ENCODE peak calls at places on chromosomes 5 and 9, in five cellular contexts. One of them, this sample, is unnamed. For H3K36me3, the result is how much of the 10 kb centered on the place peaks cover.

GRCh38 chr5:137837741-137838389 is 29.8 kb upstream of the MYOT start:
- DNase-seq in GM23338: no peak
- DNase-seq in left ventricle myocardium inferior: no peak
- DNase-seq in cardiac muscle cell: peak
- DNase-seq in tibial artery: no peak
- DNase-seq in this sample: no peak

GRCh38 chr5:132103380-132103951 is 29.9 kb downstream of the CSF2 start:
- DNase-seq in GM23338: no peak
- DNase-seq in left ventricle myocardium inferior: peak
- DNase-seq in cardiac muscle cell: peak
- DNase-seq in tibial artery: peak
- DNase-seq in this sample: peak

GRCh38 chr9:93298498-93299417 is 114.8 kb downstream of the WNK2 start:
- DNase-seq in GM23338: no peak
- DNase-seq in left ventricle myocardium inferior: no peak
- DNase-seq in cardiac muscle cell: no peak
- DNase-seq in tibial artery: peak
- DNase-seq in this sample: peak

GRCh38 chr5:27592231-27592630 is 553.8 kb upstream of the CDH9 start:
- DNase-seq in GM23338: peak
- DNase-seq in left ventricle myocardium inferior: no peak
- DNase-seq in cardiac muscle cell: peak
- DNase-seq in tibial artery: no peak
- DNase-seq in this sample: no peak

GRCh38 chr5:74640450-74641013 is at the start of gene ENC1:
- DNase-seq in GM23338: peak
- DNase-seq in left ventricle myocardium inferior: peak
- DNase-seq in cardiac muscle cell: peak
- DNase-seq in tibial artery: peak
- DNase-seq in this sample: peak

GRCh38 chr5:140575309-140575708 is 10.7 kb downstream of the SLC35A4 start:
- DNase-seq in GM23338: peak
- DNase-seq in left ventricle myocardium inferior: peak
- DNase-seq in cardiac muscle cell: peak
- DNase-seq in tibial artery: no peak
- DNase-seq in this sample: no peak

GRCh38 chr9:112487008-112487798 is 576 bp downstream of the KIAA1958 start:
- DNase-seq in GM23338: peak
- DNase-seq in left ventricle myocardium inferior: peak
- DNase-seq in cardiac muscle cell: peak
- DNase-seq in tibial artery: peak
- DNase-seq in this sample: peak

GRCh38 chr5:96388186-96388585 is 44.9 kb downstream of the PCSK1 start:
- DNase-seq in GM23338: no peak
- DNase-seq in left ventricle myocardium inferior: no peak
- DNase-seq in cardiac muscle cell: peak
- DNase-seq in tibial artery: no peak
- DNase-seq in this sample: no peak

GRCh38 chr9:96293481-96293880 is 8.5 kb downstream of the HSD17B3 start:
- DNase-seq in GM23338: peak
- DNase-seq in left ventricle myocardium inferior: no peak
- DNase-seq in cardiac muscle cell: peak
- DNase-seq in tibial artery: no peak
- DNase-seq in this sample: no peak

GRCh38 chr9:27247756-27248155 is 49.2 kb downstream of the EQTN start:
- DNase-seq in GM23338: peak
- DNase-seq in left ventricle myocardium inferior: no peak
- DNase-seq in cardiac muscle cell: peak
- DNase-seq in tibial artery: no peak
- DNase-seq in this sample: no peak

GRCh38 chr5:123093279-123094226 is 4.5 kb downstream of the PRDM6 start:
- DNase-seq in GM23338: peak
- DNase-seq in left ventricle myocardium inferior: no peak
- DNase-seq in cardiac muscle cell: no peak
- DNase-seq in tibial artery: no peak
- DNase-seq in this sample: no peak

GRCh38 chr9:16133032-16133431 is 580.2 kb downstream of the CCDC171 start:
- DNase-seq in GM23338: no peak
- DNase-seq in left ventricle myocardium inferior: no peak
- DNase-seq in cardiac muscle cell: no peak
- DNase-seq in tibial artery: no peak
- DNase-seq in this sample: no peak

GRCh38 chr5:175037820-175038219 is 313.4 kb downstream of the MSX2 start:
- DNase-seq in GM23338: no peak
- DNase-seq in left ventricle myocardium inferior: no peak
- DNase-seq in cardiac muscle cell: no peak
- DNase-seq in tibial artery: no peak
- DNase-seq in this sample: no peak

GRCh38 chr5:123091258-123091987 is 2.4 kb downstream of the PRDM6 start:
- DNase-seq in GM23338: no peak
- DNase-seq in left ventricle myocardium inferior: no peak
- DNase-seq in cardiac muscle cell: no peak
- DNase-seq in tibial artery: no peak
- DNase-seq in this sample: no peak

GRCh38 chr5:115494570-115495289 is 49.8 kb downstream of the FEM1C start:
- DNase-seq in GM23338: no peak
- DNase-seq in left ventricle myocardium inferior: no peak
- DNase-seq in cardiac muscle cell: peak
- DNase-seq in tibial artery: no peak
- DNase-seq in this sample: no peak

GRCh38 chr5:60546157-60546556 is 153.8 kb downstream of the DEPDC1B start:
- DNase-seq in GM23338: no peak
- DNase-seq in left ventricle myocardium inferior: peak
- DNase-seq in cardiac muscle cell: no peak
- DNase-seq in tibial artery: no peak
- DNase-seq in this sample: no peak

GRCh38 chr5:180366303-180366702 is 13.2 kb upstream of the GFPT2 start:
- DNase-seq in GM23338: no peak
- DNase-seq in left ventricle myocardium inferior: no peak
- DNase-seq in cardiac muscle cell: no peak
- DNase-seq in tibial artery: peak
- DNase-seq in this sample: no peak

GRCh38 chr9:1018121-1018520 is 32.0 kb upstream of the DMRT2 start:
- DNase-seq in GM23338: peak
- DNase-seq in left ventricle myocardium inferior: no peak
- DNase-seq in cardiac muscle cell: peak
- DNase-seq in tibial artery: no peak
- DNase-seq in this sample: no peak

GRCh38 chr5:137629646-137630045 is 106.2 kb downstream of the KLHL3 start:
- DNase-seq in GM23338: peak
- DNase-seq in left ventricle myocardium inferior: no peak
- DNase-seq in cardiac muscle cell: peak
- DNase-seq in tibial artery: no peak
- DNase-seq in this sample: no peak

GRCh38 chr9:84742261-84742660 is 72.7 kb downstream of the NTRK2 start:
- DNase-seq in GM23338: peak
- DNase-seq in left ventricle myocardium inferior: no peak
- DNase-seq in cardiac muscle cell: no peak
- DNase-seq in tibial artery: no peak
- DNase-seq in this sample: no peak

GRCh38 chr9:100427366-100428263 is 672 bp downstream of the MSANTD3 start:
- DNase-seq in GM23338: peak
- DNase-seq in left ventricle myocardium inferior: peak
- DNase-seq in cardiac muscle cell: peak
- DNase-seq in tibial artery: peak
- DNase-seq in this sample: peak

GRCh38 chr9:129270205-129270604 is 92.1 kb upstream of the IER5L start:
- DNase-seq in GM23338: no peak
- DNase-seq in left ventricle myocardium inferior: peak
- DNase-seq in cardiac muscle cell: no peak
- DNase-seq in tibial artery: no peak
- DNase-seq in this sample: peak

GRCh38 chr5:88380332-88380731 is 111.7 kb upstream of the TMEM161B start:
- DNase-seq in GM23338: no peak
- DNase-seq in left ventricle myocardium inferior: no peak
- DNase-seq in cardiac muscle cell: no peak
- DNase-seq in tibial artery: no peak
- DNase-seq in this sample: no peak

GRCh38 chr5:173016621-173017046 is 33.1 kb downstream of the ATP6V0E1 start:
- DNase-seq in GM23338: peak
- DNase-seq in left ventricle myocardium inferior: no peak
- DNase-seq in cardiac muscle cell: peak
- DNase-seq in tibial artery: no peak
- DNase-seq in this sample: no peak

GRCh38 chr5:73701566-73701965 is 75.6 kb downstream of the ARHGEF28 start:
- DNase-seq in GM23338: no peak
- DNase-seq in left ventricle myocardium inferior: no peak
- DNase-seq in cardiac muscle cell: no peak
- DNase-seq in tibial artery: no peak
- DNase-seq in this sample: no peak

GRCh38 chr5:62144395-62145022 is 161.5 kb upstream of the KIF2A start:
- DNase-seq in GM23338: no peak
- DNase-seq in left ventricle myocardium inferior: no peak
- DNase-seq in cardiac muscle cell: no peak
- DNase-seq in tibial artery: no peak
- DNase-seq in this sample: no peak

GRCh38 chr5:35430381-35431162 is 187.1 kb upstream of the SPEF2 start:
- DNase-seq in GM23338: peak
- DNase-seq in left ventricle myocardium inferior: no peak
- DNase-seq in cardiac muscle cell: no peak
- DNase-seq in tibial artery: no peak
- DNase-seq in this sample: no peak

GRCh38 chr5:35438288-35438687 is 179.4 kb upstream of the SPEF2 start:
- DNase-seq in GM23338: no peak
- DNase-seq in left ventricle myocardium inferior: no peak
- DNase-seq in cardiac muscle cell: no peak
- DNase-seq in tibial artery: no peak
- DNase-seq in this sample: no peak

GRCh38 chr5:35438786-35439185 is 178.9 kb upstream of the SPEF2 start:
- DNase-seq in GM23338: no peak
- DNase-seq in left ventricle myocardium inferior: no peak
- DNase-seq in cardiac muscle cell: no peak
- DNase-seq in tibial artery: no peak
- DNase-seq in this sample: no peak

GRCh38 chr5:35440409-35440808 is 177.3 kb upstream of the SPEF2 start:
- DNase-seq in GM23338: no peak
- DNase-seq in left ventricle myocardium inferior: no peak
- DNase-seq in cardiac muscle cell: no peak
- DNase-seq in tibial artery: no peak
- DNase-seq in this sample: no peak

DNA sequence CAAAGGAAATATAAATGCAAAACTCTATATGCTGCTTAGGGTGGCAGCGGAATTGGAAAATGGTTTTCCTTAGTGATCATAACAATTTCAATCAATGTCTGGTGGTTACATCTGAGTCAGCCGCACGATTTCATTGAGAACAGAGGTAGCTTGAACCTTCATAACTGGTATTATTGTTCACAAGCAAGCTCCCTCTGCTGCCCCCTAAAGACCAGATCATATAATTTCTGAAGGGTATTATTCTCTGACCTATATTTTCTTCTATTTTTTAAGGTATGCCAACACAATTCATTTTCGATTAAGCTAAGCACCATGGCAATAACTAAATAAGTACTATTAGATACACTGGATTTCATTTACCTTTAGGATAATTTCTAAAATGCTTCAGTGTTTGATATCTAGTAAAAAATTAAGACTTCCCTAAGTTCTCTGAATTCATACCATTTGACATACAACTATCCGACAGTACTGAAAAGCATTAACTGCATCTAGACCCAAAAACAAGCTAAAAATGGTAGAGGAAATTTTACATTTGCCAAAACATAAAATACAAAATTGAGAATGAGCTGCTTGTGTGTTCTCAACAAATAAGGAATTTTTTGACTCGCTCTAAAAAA is 181.1 kb upstream of the SPEF2 start:
- DNase-seq in GM23338: peak
- DNase-seq in left ventricle myocardium inferior: no peak
- DNase-seq in cardiac muscle cell: peak
- DNase-seq in tibial artery: no peak
- DNase-seq in this sample: no peak
- TF ChIP-seq CTCF in GM23338: peak
- TF ChIP-seq CTCF in left ventricle myocardium inferior: peak
- TF ChIP-seq CTCF in cardiac muscle cell: peak
- TF ChIP-seq CTCF in tibial artery: peak
- TF ChIP-seq CTCF in this sample: peak

GRCh38 chr9:114338187-114338586 is 8.5 kb downstream of the ORM2 start:
- DNase-seq in GM23338: no peak
- DNase-seq in left ventricle myocardium inferior: no peak
- DNase-seq in cardiac muscle cell: no peak
- DNase-seq in tibial artery: no peak
- DNase-seq in this sample: peak
- H3K27ac ChIP-seq in GM23338: no peak
- H3K27ac ChIP-seq in left ventricle myocardium inferior: no peak
- H3K27ac ChIP-seq in cardiac muscle cell: no peak
- H3K27ac ChIP-seq in tibial artery: no peak
- H3K27ac ChIP-seq in this sample: no peak

GRCh38 chr9:135947582-135947981 is 13.6 kb downstream of the UBAC1 start:
- DNase-seq in GM23338: no peak
- DNase-seq in left ventricle myocardium inferior: no peak
- DNase-seq in cardiac muscle cell: no peak
- DNase-seq in tibial artery: no peak
- DNase-seq in this sample: no peak
- H3K36me3 ChIP-seq in GM23338: under half
- H3K36me3 ChIP-seq in left ventricle myocardium inferior: half or more
- H3K36me3 ChIP-seq in cardiac muscle cell: under half
- H3K36me3 ChIP-seq in tibial artery: half or more
- H3K36me3 ChIP-seq in this sample: under half

GRCh38 chr5:111697215-111697614 is 59.8 kb downstream of the NREP start:
- DNase-seq in GM23338: no peak
- DNase-seq in left ventricle myocardium inferior: no peak
- DNase-seq in cardiac muscle cell: peak
- DNase-seq in tibial artery: no peak
- DNase-seq in this sample: no peak

GRCh38 chr5:111699324-111699723 is 57.7 kb downstream of the NREP start:
- DNase-seq in GM23338: no peak
- DNase-seq in left ventricle myocardium inferior: no peak
- DNase-seq in cardiac muscle cell: peak
- DNase-seq in tibial artery: no peak
- DNase-seq in this sample: no peak

GRCh38 chr5:111699976-111700375 is 57.0 kb downstream of the NREP start:
- DNase-seq in GM23338: no peak
- DNase-seq in left ventricle myocardium inferior: no peak
- DNase-seq in cardiac muscle cell: no peak
- DNase-seq in tibial artery: no peak
- DNase-seq in this sample: no peak

GRCh38 chr5:111694183-111694582 is 62.8 kb downstream of the NREP start:
- DNase-seq in GM23338: no peak
- DNase-seq in left ventricle myocardium inferior: no peak
- DNase-seq in cardiac muscle cell: peak
- DNase-seq in tibial artery: no peak
- DNase-seq in this sample: no peak

GRCh38 chr5:111697881-111698757 is 58.9 kb downstream of the NREP start:
- DNase-seq in GM23338: peak
- DNase-seq in left ventricle myocardium inferior: no peak
- DNase-seq in cardiac muscle cell: peak
- DNase-seq in tibial artery: no peak
- DNase-seq in this sample: no peak
- TF ChIP-seq CTCF in GM23338: peak
- TF ChIP-seq CTCF in left ventricle myocardium inferior: peak
- TF ChIP-seq CTCF in cardiac muscle cell: peak
- TF ChIP-seq CTCF in tibial artery: no peak
- TF ChIP-seq CTCF in this sample: no peak

DNA sequence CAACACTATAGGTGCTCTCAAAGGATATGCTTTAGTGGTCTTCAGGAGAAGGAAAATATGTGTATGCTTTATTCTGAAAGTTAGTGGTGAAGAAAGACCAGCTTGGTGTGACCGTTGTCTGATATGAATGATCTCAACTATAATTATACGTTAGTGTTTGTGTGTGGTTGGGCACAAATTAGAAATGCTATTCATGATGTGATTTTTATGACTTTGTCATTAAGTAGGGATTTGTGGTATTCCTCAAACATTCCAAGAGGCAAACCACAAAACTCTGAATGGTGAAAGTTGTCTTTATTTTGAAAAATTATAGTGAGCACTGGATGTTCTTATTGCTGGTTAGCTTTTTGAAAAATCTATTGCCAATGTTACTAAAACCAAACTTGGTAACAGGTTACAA is 6.2 kb upstream of the F2R start:
- DNase-seq in GM23338: no peak
- DNase-seq in left ventricle myocardium inferior: no peak
- DNase-seq in cardiac muscle cell: peak
- DNase-seq in tibial artery: no peak
- DNase-seq in this sample: no peak
- H3K27ac ChIP-seq in GM23338: no peak
- H3K27ac ChIP-seq in left ventricle myocardium inferior: no peak
- H3K27ac ChIP-seq in cardiac muscle cell: no peak
- H3K27ac ChIP-seq in tibial artery: peak
- H3K27ac ChIP-seq in this sample: no peak